ENCODE peak calls at places on chromosomes 16 and 17, in four cellular contexts. A is hepatocyte; V is stimulated activated CD8-positive, alpha-beta memory T cell treated with anti-CD3 and anti-CD28 coated beads, Interleukin-2, amount 100 ng/mL, for 1 hour; U is retinal pigment epithelial cell. J is an unnamed sample.

GRCh38 chr17:5011928-5012327 is 14.2 kb downstream of the KIF1C start:
- DNase-seq in A (no peak), V (no peak), U (no peak), J (no peak)

GRCh38 chr16:24036614-24037013 is 200.8 kb downstream of the PRKCB start:
- DNase-seq in A (peak), V (peak), U (peak), J (peak)

GRCh38 chr17:28282596-28282995 is 36.4 kb upstream of the TMEM97 start:
- DNase-seq in A (no peak), V (no peak), U (peak), J (no peak)

GRCh38 chr17:1783834-1784611 is 22.2 kb downstream of the SERPINF1 start:
- DNase-seq in A (peak), V (no peak), U (no peak), J (no peak)

GRCh38 chr17:47937915-47938314 is 3.5 kb upstream of the PNPO start:
- DNase-seq in A (no peak), V (no peak), U (no peak), J (no peak)

GRCh38 chr17:8192070-8192815 is 2.3 kb upstream of the BORCS6 start:
- DNase-seq in A (peak), V (no peak), U (peak), J (no peak)

GRCh38 chr17:46002311-46002972 is 3.4 kb downstream of the STH start:
- DNase-seq in A (peak), V (peak), U (no peak), J (peak)

GRCh38 chr16:67961551-67961957 is 6.9 kb downstream of the SLC12A4 start:
- DNase-seq in A (no peak), V (no peak), U (no peak), J (no peak)

J was measured in central memory CD8-positive, alpha-beta T cell.